ENCODE peak calls at places on chromosome 21, in four cellular contexts. One of them, this sample, is unnamed.

GRCh38 chr21:36791695-36792451 is 93.0 kb downstream of the SIM2 start:
- DNase-seq in GM12878: no peak
- DNase-seq in HepG2: no peak
- DNase-seq in K562: no peak
- DNase-seq in this sample: no peak

GRCh38 chr21:43367296-43367695 is 59.6 kb downstream of the SIK1 start:
- DNase-seq in K562: no peak
- DNase-seq in GM12878: no peak
- DNase-seq in HepG2: no peak
- DNase-seq in this sample: no peak

GRCh38 chr21:45178971-45179370 is 104.6 kb downstream of the ADARB1 start:
- DNase-seq in HepG2: no peak
- DNase-seq in K562: no peak
- DNase-seq in GM12878: no peak
- DNase-seq in this sample: no peak

GRCh38 chr21:44892536-44893277 is 19.2 kb upstream of the PTTG1IP start:
- DNase-seq in K562: peak; percentile 81
- DNase-seq in GM12878: no peak
- DNase-seq in HepG2: no peak
- DNase-seq in this sample: peak; percentile 26

GRCh38 chr21:24941316-24942185 is 665.7 kb downstream of the MRPL39 start:
- DNase-seq in K562: no peak
- DNase-seq in HepG2: no peak
- DNase-seq in GM12878: no peak
- DNase-seq in this sample: no peak

GRCh38 chr21:44322621-44323325 is 16.4 kb downstream of the CFAP410 start:
- DNase-seq in GM12878: no peak
- DNase-seq in K562: no peak
- DNase-seq in HepG2: no peak
- DNase-seq in this sample: no peak

GRCh38 chr21:42777064-42777756 is 102.1 kb downstream of the WDR4 start:
- DNase-seq in HepG2: no peak
- DNase-seq in GM12878: peak; percentile 5
- DNase-seq in K562: no peak
- DNase-seq in this sample: no peak

GRCh38 chr21:16460936-16461335 is 731.2 kb downstream of the USP25 start:
- DNase-seq in K562: no peak
- DNase-seq in HepG2: no peak
- DNase-seq in GM12878: no peak
- DNase-seq in this sample: no peak

GRCh38 chr21:45074818-45075605 is 632 bp downstream of the ADARB1 start:
- DNase-seq in HepG2: no peak
- DNase-seq in K562: peak; percentile 78
- DNase-seq in GM12878: no peak
- DNase-seq in this sample: no peak

GRCh38 chr21:16377120-16377658 is 647.4 kb downstream of the USP25 start:
- DNase-seq in GM12878: no peak
- DNase-seq in HepG2: no peak
- DNase-seq in K562: no peak
- DNase-seq in this sample: no peak

GRCh38 chr21:26965091-26965566 is 1.8 kb downstream of the ADAMTS5 start:
- DNase-seq in GM12878: no peak
- DNase-seq in HepG2: no peak
- DNase-seq in K562: no peak
- DNase-seq in this sample: no peak

GRCh38 chr21:45698493-45698947 is 55.0 kb downstream of the PCBP3 start:
- DNase-seq in K562: no peak
- DNase-seq in GM12878: no peak
- DNase-seq in HepG2: no peak
- DNase-seq in this sample: no peak

GRCh38 chr21:45898781-45899180 is 82.8 kb upstream of the COL6A1 start:
- DNase-seq in HepG2: no peak
- DNase-seq in K562: no peak
- DNase-seq in GM12878: no peak
- DNase-seq in this sample: no peak

GRCh38 chr21:46427516-46427915 is 31.2 kb upstream of the DIP2A start:
- DNase-seq in HepG2: no peak
- DNase-seq in K562: no peak
- DNase-seq in GM12878: no peak
- DNase-seq in this sample: no peak

GRCh38 chr21:18251065-18251464 is 6.4 kb downstream of the CHODL start:
- DNase-seq in HepG2: no peak
- DNase-seq in GM12878: no peak
- DNase-seq in K562: no peak
- DNase-seq in this sample: no peak

GRCh38 chr21:28294046-28294445 is 698.6 kb downstream of the LTN1 start:
- DNase-seq in K562: no peak
- DNase-seq in GM12878: no peak
- DNase-seq in HepG2: no peak
- DNase-seq in this sample: no peak

GRCh38 chr21:33428669-33429068 is 25.5 kb downstream of the IFNGR2 start:
- DNase-seq in K562: no peak
- DNase-seq in HepG2: no peak
- DNase-seq in GM12878: no peak
- DNase-seq in this sample: no peak

GRCh38 chr21:25961042-25961441 is 209.5 kb downstream of the APP start:
- DNase-seq in GM12878: no peak
- DNase-seq in K562: no peak
- DNase-seq in HepG2: no peak
- DNase-seq in this sample: no peak

GRCh38 chr21:43943512-43944110 is 68.5 kb upstream of the TRAPPC10 start:
- DNase-seq in HepG2: no peak
- DNase-seq in K562: no peak
- DNase-seq in GM12878: no peak
- DNase-seq in this sample: no peak

GRCh38 chr21:37687001-37687400 is 229.3 kb downstream of the KCNJ6 start:
- DNase-seq in K562: no peak
- DNase-seq in GM12878: no peak
- DNase-seq in HepG2: no peak
- DNase-seq in this sample: no peak

GRCh38 chr21:27831821-27832569 is 865.1 kb upstream of the ADAMTS5 start:
- DNase-seq in GM12878: no peak
- DNase-seq in HepG2: no peak
- DNase-seq in K562: no peak
- DNase-seq in this sample: no peak

GRCh38 chr21:38060533-38060932 is 144.3 kb upstream of the KCNJ6 start:
- DNase-seq in K562: no peak
- DNase-seq in HepG2: no peak
- DNase-seq in GM12878: no peak
- DNase-seq in this sample: no peak

GRCh38 chr21:25891596-25891995 is 156.8 kb downstream of the GABPA start:
- DNase-seq in K562: no peak
- DNase-seq in HepG2: no peak
- DNase-seq in GM12878: no peak
- DNase-seq in this sample: no peak

DNA sequence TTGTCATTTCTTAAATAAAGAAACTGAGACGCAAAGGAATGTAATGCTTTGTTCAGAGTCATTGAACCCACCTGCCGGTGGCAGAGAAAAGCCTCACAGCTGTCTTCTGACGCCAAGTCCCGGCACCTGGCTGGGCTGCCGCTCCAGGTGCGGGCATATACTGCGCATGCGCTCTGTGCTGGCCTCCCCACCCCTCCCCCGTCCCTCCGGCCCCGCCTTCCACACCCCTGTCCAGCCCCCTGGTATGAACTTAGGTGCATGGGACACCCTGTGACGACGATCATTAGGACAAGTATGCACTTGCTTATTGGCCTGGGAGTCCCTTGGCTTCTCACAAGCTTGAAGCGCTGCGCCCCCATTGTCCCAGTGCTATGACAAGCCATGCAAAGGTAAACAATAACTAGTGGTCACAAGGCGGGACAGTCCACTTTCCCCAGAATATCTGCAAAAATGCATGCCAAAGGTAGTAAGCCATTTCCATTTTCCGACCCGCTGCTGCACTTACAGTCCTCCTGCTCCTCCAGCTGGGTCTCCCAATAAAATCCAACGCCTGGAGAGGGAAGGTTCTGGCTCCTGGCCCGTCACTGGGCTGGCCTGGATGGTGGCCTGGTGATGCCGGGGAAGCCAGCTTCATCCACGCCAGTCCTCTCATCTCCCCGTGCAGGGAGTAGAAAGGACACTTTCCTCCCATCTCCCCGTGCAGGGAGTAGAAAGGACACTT is 100.4 kb downstream of the PSMG1 start:
- DNase-seq in GM12878: no peak
- DNase-seq in K562: peak; percentile 61
- DNase-seq in HepG2: peak; percentile 64
- DNase-seq in this sample: peak; percentile 13
- TF ChIP-seq ATF3 in GM12878: no peak
- TF ChIP-seq ATF3 in K562: no peak
- TF ChIP-seq ATF3 in HepG2: no peak
- TF ChIP-seq ATF3 in this sample: no peak

GRCh38 chr21:22235866-22236590 is 1237.8 kb downstream of the NCAM2 start:
- DNase-seq in GM12878: no peak
- DNase-seq in HepG2: no peak
- DNase-seq in K562: no peak
- DNase-seq in this sample: no peak
- TF ChIP-seq MAX in GM12878: no peak
- TF ChIP-seq MAX in HepG2: no peak
- TF ChIP-seq MAX in K562: no peak
- TF ChIP-seq MAX in this sample: no peak

GRCh38 chr21:31870472-31870871 is 2.3 kb upstream of the HUNK start:
- DNase-seq in GM12878: no peak
- DNase-seq in K562: no peak
- DNase-seq in HepG2: no peak
- DNase-seq in this sample: no peak

GRCh38 chr21:31860851-31861250 is 12.0 kb upstream of the HUNK start:
- DNase-seq in GM12878: no peak
- DNase-seq in K562: no peak
- DNase-seq in HepG2: no peak
- DNase-seq in this sample: no peak

GRCh38 chr21:31865429-31865970 is 7.3 kb upstream of the HUNK start:
- DNase-seq in HepG2: no peak
- DNase-seq in K562: no peak
- DNase-seq in GM12878: no peak
- DNase-seq in this sample: no peak

GRCh38 chr21:31862078-31862477 is 10.7 kb upstream of the HUNK start:
- DNase-seq in GM12878: no peak
- DNase-seq in HepG2: no peak
- DNase-seq in K562: no peak
- DNase-seq in this sample: no peak

GRCh38 chr21:31866077-31866511 is 6.7 kb upstream of the HUNK start:
- DNase-seq in GM12878: no peak
- DNase-seq in HepG2: peak; percentile 65
- DNase-seq in K562: peak; percentile 82
- DNase-seq in this sample: peak; percentile 79
- TF ChIP-seq REST in GM12878: no peak
- TF ChIP-seq REST in HepG2: no peak
- TF ChIP-seq REST in K562: no peak
- TF ChIP-seq REST in this sample: no peak

DNA sequence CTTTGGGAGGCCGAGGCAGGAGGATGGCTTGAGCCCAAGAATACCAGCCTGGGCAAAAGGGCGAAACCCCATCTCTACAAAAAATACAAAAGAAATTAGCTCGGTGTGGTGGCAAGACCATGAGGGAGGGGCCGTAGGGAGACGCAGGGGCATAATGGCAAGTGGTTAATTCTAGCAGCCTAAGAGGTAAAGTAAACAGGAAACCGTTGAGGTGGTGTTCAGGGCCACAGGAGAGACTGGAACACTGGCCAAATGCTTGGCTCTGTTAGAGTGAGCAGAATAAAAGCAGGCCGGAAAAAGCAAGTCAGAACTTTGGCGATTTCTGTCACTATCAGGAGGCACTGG is 89.2 kb downstream of the RIPK4 start:
- DNase-seq in K562: no peak
- DNase-seq in GM12878: no peak
- DNase-seq in HepG2: no peak
- DNase-seq in this sample: no peak
- TF ChIP-seq ATF3 in K562: no peak
- TF ChIP-seq ATF3 in GM12878: no peak
- TF ChIP-seq ATF3 in HepG2: no peak
- TF ChIP-seq ATF3 in this sample: no peak

This sample was measured in HCT116.